ENCODE peak calls at places on chromosome 5, in five cellular contexts. Z, S, D, O and E are unnamed samples.

GRCh38 chr5:101425345-101425744 is 522.3 kb upstream of the ST8SIA4 start:
- DNase-seq in D (no peak), Z (no peak), S (peak; percentile 32), O (no peak), E (no peak)

GRCh38 chr5:142978726-142979125 is 208.5 kb downstream of the ARHGAP26 start:
- DNase-seq in S (no peak), D (peak; percentile 43), O (no peak), Z (no peak), E (no peak)

GRCh38 chr5:172096184-172096941 is 89.9 kb upstream of the FBXW11 start:
- DNase-seq in D (no peak), O (no peak), S (no peak), Z (no peak), E (no peak)

GRCh38 chr5:9507974-9508373 is 37.9 kb downstream of the SEMA5A start:
- DNase-seq in S (no peak), D (no peak), O (no peak), Z (no peak), E (no peak)

GRCh38 chr5:123124495-123125171 is 35.6 kb downstream of the PRDM6 start:
- DNase-seq in O (no peak), S (no peak), Z (no peak), D (no peak), E (no peak)

GRCh38 chr5:151005187-151005974 is 15.0 kb upstream of the GPX3 start:
- DNase-seq in S (no peak), O (no peak), D (no peak), Z (no peak), E (no peak)

GRCh38 chr5:175246242-175246891 is 197.6 kb downstream of the DRD1 start:
- DNase-seq in S (peak; percentile 95), D (peak; percentile 94), O (no peak), Z (no peak), E (no peak)

GRCh38 chr5:41793156-41793770 is 77.0 kb downstream of the OXCT1 start:
- DNase-seq in S (peak; percentile 44), Z (no peak), O (no peak), D (peak; percentile 81), E (no peak)

GRCh38 chr5:143506881-143507552 is 103.5 kb upstream of the NR3C1 start:
- DNase-seq in Z (no peak), D (peak; percentile 98), S (peak; percentile 90), O (no peak), E (no peak)

GRCh38 chr5:53260446-53260845 is 150.9 kb upstream of the MOCS2 start:
- DNase-seq in D (no peak), S (no peak), O (no peak), Z (no peak), E (no peak)

GRCh38 chr5:102916114-102916513 is 161.0 kb downstream of the PAM start:
- DNase-seq in D (peak; percentile 19), O (no peak), S (no peak), Z (no peak), E (no peak)

GRCh38 chr5:153463806-153464205 is 26.7 kb upstream of the GRIA1 start:
- DNase-seq in Z (no peak), S (no peak), D (peak; percentile 61), O (no peak), E (no peak)

GRCh38 chr5:19261879-19262278 is 726.1 kb downstream of the CDH18 start:
- DNase-seq in D (no peak), O (no peak), S (no peak), Z (no peak), E (no peak)

GRCh38 chr5:173660481-173661280 is 44.2 kb upstream of the BOD1 start:
- DNase-seq in S (no peak), O (no peak), D (no peak), Z (no peak), E (no peak)

GRCh38 chr5:65811895-65812294 is 89.9 kb downstream of the NLN start:
- DNase-seq in S (peak; percentile 36), D (no peak), Z (no peak), O (no peak), E (no peak)

GRCh38 chr5:149466457-149466972 is 84.7 kb downstream of the CSNK1A1 start:
- DNase-seq in D (peak; percentile 64), S (peak; percentile 39), Z (no peak), O (no peak), E (peak; percentile 52)